ENCODE peak calls at places on chromosomes 12 and 14, in eight cellular contexts. A is right atrium auricular region; H is progenitor cell of endocrine pancreas; C is fibroblast of pulmonary artery; M is activated CD8-positive, alpha-beta T cell treated with anti-CD3 and anti-CD28 coated beads for 36 hours; L is GM20000; Z is suprapubic skin; B is endothelial cell. T is an unnamed sample.

GRCh38 chr12:622420-622819 is 40.8 kb downstream of the NINJ2 start:
- DNase-seq in B (no peak), H (no peak), L (peak), M (peak), A (no peak), C (peak), Z (no peak), T (no peak)

GRCh38 chr12:54592316-54592715 is 3.9 kb upstream of the PPP1R1A start:
- DNase-seq in A (no peak), B (no peak), C (no peak), H (no peak), Z (no peak), L (no peak), M (no peak), T (no peak)

GRCh38 chr14:75132374-75133086 is 5.7 kb upstream of the NEK9 start:
- DNase-seq in B (peak), C (peak), H (peak), L (peak), M (peak), A (no peak), Z (no peak), T (no peak)

GRCh38 chr14:104280902-104281767 is 142.7 kb downstream of the KIF26A start:
- DNase-seq in Z (peak), L (no peak), C (no peak), A (no peak), H (peak), M (no peak), B (no peak), T (peak)

GRCh38 chr12:50799908-50800307 is 36.0 kb downstream of the ATF1 start:
- DNase-seq in C (peak), M (no peak), H (no peak), L (no peak), A (no peak), B (no peak), Z (no peak), T (no peak)

GRCh38 chr12:2893007-2893406 is 2.3 kb downstream of the TULP3 start:
- DNase-seq in M (no peak), A (peak), C (peak), B (no peak), L (no peak), Z (no peak), H (no peak), T (no peak)

GRCh38 chr12:13176257-13176656 is 20.3 kb upstream of the EMP1 start:
- DNase-seq in Z (no peak), M (no peak), A (no peak), C (no peak), H (no peak), L (no peak), B (no peak), T (no peak)

GRCh38 chr12:123748661-123749060 is 13.4 kb upstream of the DNAH10 start:
- DNase-seq in C (no peak), A (no peak), M (no peak), H (no peak), Z (no peak), B (no peak), L (no peak), T (no peak)

GRCh38 chr14:94906991-94907587 is 137.2 kb upstream of the GSC start:
- DNase-seq in H (no peak), L (no peak), Z (no peak), C (no peak), B (no peak), A (no peak), M (no peak), T (no peak)

GRCh38 chr12:110555509-110556406 is 27.4 kb downstream of the PPTC7 start:
- DNase-seq in Z (no peak), H (no peak), L (no peak), B (no peak), M (no peak), C (peak), A (no peak), T (no peak)

DNA sequence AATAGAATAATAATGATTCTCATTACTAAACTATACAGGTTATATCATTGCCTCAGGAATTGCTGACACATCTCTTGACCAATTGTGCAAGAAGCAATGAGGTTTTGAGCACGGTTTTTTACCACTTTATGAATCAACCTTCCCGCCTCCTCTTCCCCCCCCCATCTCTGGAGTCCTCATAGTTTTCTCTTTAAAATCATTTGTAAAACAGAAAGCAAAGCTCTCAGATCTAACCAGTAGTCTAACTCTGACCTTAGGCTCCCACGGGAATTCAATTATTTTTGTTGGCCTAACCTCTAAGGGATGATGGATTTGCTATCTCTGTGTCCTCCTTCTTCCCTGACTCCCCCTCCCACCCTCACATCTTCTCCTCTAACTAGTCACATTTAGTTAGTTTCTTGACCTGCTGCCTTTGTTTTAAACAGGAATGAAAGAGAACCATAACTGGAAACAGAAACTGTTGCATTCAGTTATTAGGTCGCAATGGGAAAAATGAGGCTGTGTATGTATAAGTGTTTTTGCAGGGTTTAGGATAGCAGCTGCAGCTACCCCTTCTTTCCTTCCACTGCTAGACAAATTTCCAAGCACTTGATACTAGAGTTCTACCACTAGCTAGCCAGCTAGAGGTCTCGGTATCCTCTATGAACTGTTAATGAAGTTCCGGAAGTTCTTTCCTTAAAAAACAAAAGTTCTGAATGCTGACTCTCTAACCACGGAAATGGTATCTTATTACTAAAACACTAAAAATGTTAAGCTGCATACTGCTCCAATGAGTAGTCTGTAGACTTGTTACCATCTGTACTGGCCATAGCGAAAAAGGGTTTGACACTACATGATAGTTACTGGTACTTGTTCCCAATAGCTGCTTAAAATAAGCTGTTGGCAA is 65.4 kb downstream of the TAOK3 start:
- DNase-seq in Z (no peak), A (no peak), C (peak), H (no peak), L (peak), M (peak), B (no peak), T (no peak)
- TF ChIP-seq CTCF in Z (no peak), A (no peak), C (no peak), H (no peak), L (no peak), M (no peak), B (no peak), T (no peak)

GRCh38 chr12:16449459-16449858 is 102.0 kb downstream of the MGST1 start:
- DNase-seq in H (no peak), C (peak), Z (no peak), M (no peak), A (no peak), L (no peak), B (no peak), T (no peak)
- TF ChIP-seq CTCF in H (no peak), C (peak), Z (no peak), M (no peak), A (no peak), L (no peak), B (no peak), T (no peak)

GRCh38 chr12:90410962-90411361 is 544.0 kb downstream of the CCER1 start:
- DNase-seq in L (no peak), A (no peak), C (no peak), B (no peak), Z (no peak), M (no peak), H (no peak), T (no peak)

GRCh38 chr12:90404071-90404470 is 550.9 kb downstream of the CCER1 start:
- DNase-seq in M (no peak), B (no peak), C (no peak), H (no peak), L (no peak), A (no peak), Z (no peak), T (no peak)

DNA sequence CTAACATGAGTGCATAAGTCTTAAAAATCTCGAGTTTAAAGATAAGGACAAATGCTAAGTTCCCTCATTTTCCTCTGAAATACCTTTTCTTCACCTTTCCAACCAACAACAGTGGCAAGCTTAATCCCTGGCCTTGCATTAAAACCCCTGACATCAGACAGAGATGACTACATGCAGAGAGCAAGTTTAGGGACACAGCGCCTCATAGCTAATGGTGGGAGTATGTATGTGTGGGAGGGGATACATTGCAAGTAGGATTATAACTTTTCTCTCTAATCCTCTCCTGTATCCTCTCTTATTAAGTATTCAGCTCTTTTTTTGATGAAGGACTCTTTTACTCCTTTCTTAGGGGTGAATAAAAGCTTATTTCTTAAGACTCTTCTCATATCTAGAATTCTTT is 547.1 kb downstream of the CCER1 start:
- DNase-seq in A (no peak), B (no peak), Z (no peak), M (peak), L (no peak), C (peak), H (no peak), T (no peak)
- TF ChIP-seq CTCF in A (no peak), B (no peak), Z (no peak), M (no peak), L (no peak), C (peak), H (no peak), T (no peak)

DNA sequence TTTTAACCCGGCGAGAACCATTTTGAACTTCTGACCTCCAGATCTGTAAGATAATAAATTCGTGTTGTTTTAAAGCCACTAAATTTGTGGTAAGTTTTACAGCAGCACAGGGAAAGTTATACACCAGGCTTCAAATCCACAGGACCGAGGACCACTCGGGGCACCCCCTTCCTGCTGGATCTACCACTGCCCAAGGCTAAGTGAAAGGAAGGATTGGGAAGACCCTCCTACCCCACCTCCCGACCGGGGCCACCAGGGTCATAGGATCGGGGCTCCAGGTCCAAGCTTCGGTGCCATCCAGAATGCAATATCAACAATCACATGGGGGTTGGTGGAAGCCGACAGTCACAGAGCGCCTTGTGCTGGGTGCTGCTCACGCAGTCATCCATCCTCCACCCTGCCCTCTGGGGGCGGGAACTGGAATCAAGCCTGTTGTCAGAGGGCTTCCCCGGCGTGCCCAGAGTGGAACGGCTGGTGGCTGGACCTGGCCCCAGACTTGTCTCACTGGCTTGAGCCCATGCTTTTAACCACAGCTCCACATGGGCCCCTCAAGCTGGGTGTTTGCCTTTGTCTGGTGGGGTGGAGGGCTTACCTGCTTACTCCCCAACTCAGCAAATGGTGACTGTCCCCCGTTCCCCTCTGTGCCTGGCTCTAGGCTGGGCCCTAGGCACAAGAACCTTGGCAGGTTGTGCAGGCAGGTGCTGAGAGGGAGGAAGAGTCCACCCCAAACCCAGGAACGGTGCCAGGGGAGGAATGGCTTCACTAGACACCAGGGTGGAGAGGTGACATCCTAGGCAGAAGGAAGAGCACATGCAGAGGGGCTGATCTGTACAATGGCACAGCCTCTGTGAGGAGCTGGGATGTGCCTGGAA is 180.3 kb upstream of the RTL1 start:
- DNase-seq in C (no peak), L (no peak), A (peak), H (no peak), B (no peak), M (no peak), Z (peak), T (peak)
- TF ChIP-seq CTCF in C (peak), L (no peak), A (no peak), H (peak), B (no peak), M (no peak), Z (no peak), T (no peak)

GRCh38 chr14:45526715-45527549 is 273.9 kb upstream of the MIS18BP1 start:
- DNase-seq in B (peak), C (no peak), L (peak), A (no peak), M (peak), Z (no peak), H (no peak), T (no peak)
- TF ChIP-seq CTCF in B (peak), C (peak), L (peak), A (no peak), M (peak), Z (no peak), H (peak), T (no peak)

DNA sequence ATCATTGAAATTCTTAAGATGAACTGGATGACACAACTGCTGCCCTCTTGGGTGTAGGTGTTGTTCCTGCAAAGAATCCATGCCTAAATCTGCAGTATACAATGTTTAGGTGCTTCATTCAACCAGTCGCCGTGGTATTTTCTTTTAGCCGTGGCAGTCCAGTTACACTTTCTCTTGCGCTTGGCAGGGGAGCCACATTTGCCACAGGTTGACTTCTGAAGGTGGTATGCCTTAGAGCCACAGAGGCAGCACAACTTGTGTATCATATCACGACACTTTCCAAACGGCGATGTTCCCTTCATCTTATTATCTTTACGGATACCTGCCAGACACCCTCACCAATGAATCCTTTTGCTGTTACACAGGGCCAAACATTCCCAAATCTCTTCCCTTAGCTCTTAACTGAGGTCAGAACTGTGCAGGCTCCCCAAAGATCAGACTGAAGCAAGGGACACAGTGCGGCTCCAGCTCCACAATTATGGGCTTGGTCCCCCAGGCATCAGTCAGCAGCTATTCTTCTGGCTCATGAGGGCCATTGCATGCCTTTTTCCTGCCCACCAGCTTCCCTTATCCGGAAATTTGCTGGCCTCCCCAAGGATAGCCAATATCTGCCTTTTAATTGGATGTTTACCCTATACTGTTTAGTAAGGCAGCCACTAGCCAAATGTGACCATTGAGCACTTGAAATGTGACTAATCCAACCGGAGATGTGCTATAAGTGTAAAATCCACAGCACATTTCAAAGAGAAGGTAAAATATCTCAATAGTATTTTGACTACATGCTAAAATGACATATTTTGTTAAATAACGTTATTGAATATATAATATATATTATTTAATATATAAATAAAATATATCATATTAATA is 50.7 kb downstream of the SENP1 start:
- DNase-seq in M (peak), Z (no peak), C (no peak), L (no peak), A (no peak), H (no peak), B (no peak), T (no peak)
- TF ChIP-seq CTCF in M (no peak), Z (no peak), C (no peak), L (no peak), A (no peak), H (no peak), B (no peak), T (no peak)

DNA sequence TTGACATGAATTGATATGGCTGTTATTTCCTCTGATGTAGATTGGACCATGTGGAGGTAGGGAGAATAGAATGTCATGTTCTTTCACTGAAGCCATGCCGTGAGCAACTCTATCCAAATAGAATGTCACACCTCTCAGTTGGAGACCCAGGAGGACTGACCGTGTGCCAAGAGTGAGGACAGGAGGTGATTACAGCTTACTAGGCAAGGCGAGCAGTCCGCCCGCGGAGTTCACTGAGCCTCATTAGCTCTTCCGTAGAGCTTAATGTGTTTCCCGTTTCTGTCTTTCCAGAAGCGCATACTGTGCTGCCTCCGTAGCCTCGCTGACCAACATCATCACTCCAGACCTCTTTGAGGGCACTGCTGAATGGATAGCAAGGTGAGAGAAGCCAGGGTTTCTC is 45.6 kb downstream of the FNTB start:
- DNase-seq in A (no peak), C (no peak), B (no peak), Z (no peak), M (no peak), H (no peak), L (no peak), T (no peak)
- TF ChIP-seq CTCF in A (no peak), C (no peak), B (no peak), Z (no peak), M (no peak), H (no peak), L (no peak), T (no peak)

GRCh38 chr14:62674833-62675232 is 370.4 kb downstream of the KCNH5 start:
- DNase-seq in M (no peak), B (no peak), L (no peak), Z (no peak), C (peak), A (no peak), H (no peak), T (no peak)
- TF ChIP-seq CTCF in M (no peak), B (no peak), L (no peak), Z (no peak), C (no peak), A (no peak), H (no peak), T (no peak)

GRCh38 chr12:7321624-7322023 is 17.8 kb downstream of the ACSM4 start:
- DNase-seq in B (no peak), C (no peak), L (no peak), Z (no peak), H (no peak), A (no peak), M (no peak), T (no peak)

GRCh38 chr12:7324176-7324575 is 20.3 kb downstream of the ACSM4 start:
- DNase-seq in H (no peak), L (no peak), C (no peak), A (no peak), M (no peak), Z (no peak), B (no peak), T (no peak)

GRCh38 chr12:7322599-7322998 is 18.7 kb downstream of the ACSM4 start:
- DNase-seq in A (no peak), C (no peak), Z (no peak), L (no peak), H (no peak), M (no peak), B (no peak), T (no peak)

GRCh38 chr12:7319934-7320333 is 16.1 kb downstream of the ACSM4 start:
- DNase-seq in A (no peak), L (no peak), B (no peak), M (no peak), C (no peak), H (no peak), Z (no peak), T (no peak)
- TF ChIP-seq CTCF in A (no peak), L (no peak), B (no peak), M (no peak), C (no peak), H (peak), Z (no peak), T (no peak)

DNA sequence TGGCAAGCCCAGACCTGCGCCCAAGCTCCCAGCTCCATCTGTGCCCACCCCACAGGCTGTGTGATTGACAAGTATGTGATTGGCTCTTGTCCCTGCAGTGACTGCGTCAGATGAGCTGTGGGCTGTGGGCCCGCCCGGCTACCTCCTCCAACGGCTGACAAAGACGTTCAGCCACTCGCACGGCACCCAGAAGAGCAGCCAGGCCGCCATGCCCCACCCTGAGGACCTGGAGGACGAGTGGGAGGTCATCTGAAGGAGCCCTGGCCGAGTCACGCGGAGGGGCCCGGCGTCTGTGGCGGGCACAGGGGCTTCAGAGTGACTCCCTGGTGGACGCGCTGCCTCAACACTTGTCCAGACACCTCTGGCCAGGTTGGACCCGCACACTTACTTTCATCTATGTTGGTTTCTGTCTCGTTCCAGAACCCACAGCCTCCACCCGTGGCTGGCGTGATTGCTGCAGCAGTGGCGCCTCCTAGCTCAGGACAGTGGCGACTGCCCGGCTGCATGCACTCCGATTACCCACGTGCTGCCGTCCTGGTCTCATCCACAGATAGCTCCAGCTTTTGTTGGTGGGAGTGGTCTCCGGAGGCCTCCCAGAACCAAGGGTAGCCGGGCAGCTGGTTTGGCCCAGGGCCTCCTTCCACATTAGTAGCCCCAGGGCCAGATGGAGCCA is 11.4 kb downstream of the ANKRD9 start:
- DNase-seq in Z (no peak), M (no peak), H (no peak), B (no peak), A (no peak), C (no peak), L (no peak), T (no peak)
- TF ChIP-seq CTCF in Z (no peak), M (no peak), H (peak), B (no peak), A (no peak), C (peak), L (no peak), T (no peak)

T was measured in activated B cell treated with CpG ODN at 0.5 μM for 24 hours.